ENCODE peak calls at places on chromosomes 13 and 19, in eight cellular contexts. One of them, this sample, is unnamed.

GRCh38 chr13:49185264-49185663 is 34.9 kb upstream of the MLNR start:
- DNase-seq in cardiac muscle cell: no peak
- DNase-seq in type B pancreatic cell: no peak
- DNase-seq in progenitor cell of endocrine pancreas: no peak
- DNase-seq in tibial nerve: no peak
- DNase-seq in stimulated activated CD8-positive, alpha-beta memory T cell treated with anti-CD3 and anti-CD28 coated beads, Interleukin-2, amount 100 ng/mL, for 48 hours: no peak
- DNase-seq in NCI-H526: no peak
- DNase-seq in stimulated activated CD4-positive, alpha-beta T cell treated with anti-CD3 and anti-CD28 coated beads, Interleukin-15, amount 100 ng/mL, for 24 hours: no peak
- DNase-seq in this sample: no peak

GRCh38 chr13:106899444-106899843 is 331.5 kb upstream of the ARGLU1 start:
- DNase-seq in NCI-H526: no peak
- DNase-seq in progenitor cell of endocrine pancreas: no peak
- DNase-seq in tibial nerve: no peak
- DNase-seq in cardiac muscle cell: no peak
- DNase-seq in type B pancreatic cell: no peak
- DNase-seq in stimulated activated CD4-positive, alpha-beta T cell treated with anti-CD3 and anti-CD28 coated beads, Interleukin-15, amount 100 ng/mL, for 24 hours: no peak
- DNase-seq in stimulated activated CD8-positive, alpha-beta memory T cell treated with anti-CD3 and anti-CD28 coated beads, Interleukin-2, amount 100 ng/mL, for 48 hours: no peak
- DNase-seq in this sample: no peak

GRCh38 chr13:51912091-51912490 is 50.3 kb downstream of the CCDC70 start:
- DNase-seq in type B pancreatic cell: no peak
- DNase-seq in stimulated activated CD4-positive, alpha-beta T cell treated with anti-CD3 and anti-CD28 coated beads, Interleukin-15, amount 100 ng/mL, for 24 hours: no peak
- DNase-seq in stimulated activated CD8-positive, alpha-beta memory T cell treated with anti-CD3 and anti-CD28 coated beads, Interleukin-2, amount 100 ng/mL, for 48 hours: no peak
- DNase-seq in cardiac muscle cell: no peak
- DNase-seq in NCI-H526: peak
- DNase-seq in tibial nerve: no peak
- DNase-seq in progenitor cell of endocrine pancreas: no peak
- DNase-seq in this sample: no peak

GRCh38 chr19:12527034-12527836 is 24.0 kb downstream of the ZNF564 start:
- DNase-seq in stimulated activated CD8-positive, alpha-beta memory T cell treated with anti-CD3 and anti-CD28 coated beads, Interleukin-2, amount 100 ng/mL, for 48 hours: no peak
- DNase-seq in tibial nerve: no peak
- DNase-seq in progenitor cell of endocrine pancreas: no peak
- DNase-seq in NCI-H526: no peak
- DNase-seq in cardiac muscle cell: peak
- DNase-seq in type B pancreatic cell: no peak
- DNase-seq in stimulated activated CD4-positive, alpha-beta T cell treated with anti-CD3 and anti-CD28 coated beads, Interleukin-15, amount 100 ng/mL, for 24 hours: no peak
- DNase-seq in this sample: no peak

GRCh38 chr13:35957174-35957867 is 173.9 kb downstream of the DCLK1 start:
- DNase-seq in NCI-H526: no peak
- DNase-seq in cardiac muscle cell: no peak
- DNase-seq in stimulated activated CD8-positive, alpha-beta memory T cell treated with anti-CD3 and anti-CD28 coated beads, Interleukin-2, amount 100 ng/mL, for 48 hours: no peak
- DNase-seq in progenitor cell of endocrine pancreas: no peak
- DNase-seq in stimulated activated CD4-positive, alpha-beta T cell treated with anti-CD3 and anti-CD28 coated beads, Interleukin-15, amount 100 ng/mL, for 24 hours: no peak
- DNase-seq in type B pancreatic cell: no peak
- DNase-seq in tibial nerve: no peak
- DNase-seq in this sample: no peak

GRCh38 chr19:35392742-35393350 is 22.0 kb downstream of the GPR42 start:
- DNase-seq in stimulated activated CD8-positive, alpha-beta memory T cell treated with anti-CD3 and anti-CD28 coated beads, Interleukin-2, amount 100 ng/mL, for 48 hours: no peak
- DNase-seq in cardiac muscle cell: no peak
- DNase-seq in tibial nerve: no peak
- DNase-seq in progenitor cell of endocrine pancreas: no peak
- DNase-seq in NCI-H526: no peak
- DNase-seq in type B pancreatic cell: peak
- DNase-seq in stimulated activated CD4-positive, alpha-beta T cell treated with anti-CD3 and anti-CD28 coated beads, Interleukin-15, amount 100 ng/mL, for 24 hours: no peak
- DNase-seq in this sample: no peak

GRCh38 chr19:1355974-1356865 is 27.5 kb upstream of the NDUFS7 start:
- DNase-seq in stimulated activated CD4-positive, alpha-beta T cell treated with anti-CD3 and anti-CD28 coated beads, Interleukin-15, amount 100 ng/mL, for 24 hours: no peak
- DNase-seq in progenitor cell of endocrine pancreas: no peak
- DNase-seq in NCI-H526: no peak
- DNase-seq in tibial nerve: no peak
- DNase-seq in cardiac muscle cell: peak
- DNase-seq in stimulated activated CD8-positive, alpha-beta memory T cell treated with anti-CD3 and anti-CD28 coated beads, Interleukin-2, amount 100 ng/mL, for 48 hours: no peak
- DNase-seq in type B pancreatic cell: no peak
- DNase-seq in this sample: peak

GRCh38 chr13:46569471-46569870 is 16.5 kb downstream of the LRCH1 start:
- DNase-seq in tibial nerve: no peak
- DNase-seq in NCI-H526: no peak
- DNase-seq in cardiac muscle cell: no peak
- DNase-seq in type B pancreatic cell: no peak
- DNase-seq in stimulated activated CD4-positive, alpha-beta T cell treated with anti-CD3 and anti-CD28 coated beads, Interleukin-15, amount 100 ng/mL, for 24 hours: no peak
- DNase-seq in stimulated activated CD8-positive, alpha-beta memory T cell treated with anti-CD3 and anti-CD28 coated beads, Interleukin-2, amount 100 ng/mL, for 48 hours: no peak
- DNase-seq in progenitor cell of endocrine pancreas: no peak
- DNase-seq in this sample: no peak

GRCh38 chr13:39012608-39013007 is 22.0 kb upstream of the STOML3 start:
- DNase-seq in progenitor cell of endocrine pancreas: no peak
- DNase-seq in stimulated activated CD4-positive, alpha-beta T cell treated with anti-CD3 and anti-CD28 coated beads, Interleukin-15, amount 100 ng/mL, for 24 hours: no peak
- DNase-seq in type B pancreatic cell: no peak
- DNase-seq in stimulated activated CD8-positive, alpha-beta memory T cell treated with anti-CD3 and anti-CD28 coated beads, Interleukin-2, amount 100 ng/mL, for 48 hours: no peak
- DNase-seq in cardiac muscle cell: no peak
- DNase-seq in tibial nerve: no peak
- DNase-seq in NCI-H526: no peak
- DNase-seq in this sample: no peak

GRCh38 chr13:66367356-66367755 is 862.8 kb downstream of the PCDH9 start:
- DNase-seq in cardiac muscle cell: no peak
- DNase-seq in NCI-H526: no peak
- DNase-seq in stimulated activated CD8-positive, alpha-beta memory T cell treated with anti-CD3 and anti-CD28 coated beads, Interleukin-2, amount 100 ng/mL, for 48 hours: no peak
- DNase-seq in tibial nerve: no peak
- DNase-seq in stimulated activated CD4-positive, alpha-beta T cell treated with anti-CD3 and anti-CD28 coated beads, Interleukin-15, amount 100 ng/mL, for 24 hours: no peak
- DNase-seq in type B pancreatic cell: no peak
- DNase-seq in progenitor cell of endocrine pancreas: no peak
- DNase-seq in this sample: peak

GRCh38 chr13:39783051-39783450 is 127.6 kb downstream of the COG6 start:
- DNase-seq in stimulated activated CD8-positive, alpha-beta memory T cell treated with anti-CD3 and anti-CD28 coated beads, Interleukin-2, amount 100 ng/mL, for 48 hours: no peak
- DNase-seq in NCI-H526: no peak
- DNase-seq in cardiac muscle cell: peak
- DNase-seq in stimulated activated CD4-positive, alpha-beta T cell treated with anti-CD3 and anti-CD28 coated beads, Interleukin-15, amount 100 ng/mL, for 24 hours: no peak
- DNase-seq in tibial nerve: no peak
- DNase-seq in type B pancreatic cell: no peak
- DNase-seq in progenitor cell of endocrine pancreas: no peak
- DNase-seq in this sample: no peak

GRCh38 chr19:35135389-35135909 is 590 bp upstream of the LGI4 start:
- DNase-seq in type B pancreatic cell: peak
- DNase-seq in NCI-H526: peak
- DNase-seq in tibial nerve: peak
- DNase-seq in progenitor cell of endocrine pancreas: peak
- DNase-seq in stimulated activated CD8-positive, alpha-beta memory T cell treated with anti-CD3 and anti-CD28 coated beads, Interleukin-2, amount 100 ng/mL, for 48 hours: peak
- DNase-seq in stimulated activated CD4-positive, alpha-beta T cell treated with anti-CD3 and anti-CD28 coated beads, Interleukin-15, amount 100 ng/mL, for 24 hours: peak
- DNase-seq in cardiac muscle cell: peak
- DNase-seq in this sample: peak

GRCh38 chr13:23934481-23934880 is 37.2 kb upstream of the C1QTNF9B start:
- DNase-seq in NCI-H526: no peak
- DNase-seq in stimulated activated CD4-positive, alpha-beta T cell treated with anti-CD3 and anti-CD28 coated beads, Interleukin-15, amount 100 ng/mL, for 24 hours: no peak
- DNase-seq in stimulated activated CD8-positive, alpha-beta memory T cell treated with anti-CD3 and anti-CD28 coated beads, Interleukin-2, amount 100 ng/mL, for 48 hours: no peak
- DNase-seq in tibial nerve: no peak
- DNase-seq in type B pancreatic cell: no peak
- DNase-seq in progenitor cell of endocrine pancreas: no peak
- DNase-seq in cardiac muscle cell: no peak
- DNase-seq in this sample: no peak

GRCh38 chr13:27300941-27301586 is 30.4 kb downstream of the RASL11A start:
- DNase-seq in type B pancreatic cell: no peak
- DNase-seq in stimulated activated CD8-positive, alpha-beta memory T cell treated with anti-CD3 and anti-CD28 coated beads, Interleukin-2, amount 100 ng/mL, for 48 hours: no peak
- DNase-seq in tibial nerve: no peak
- DNase-seq in progenitor cell of endocrine pancreas: no peak
- DNase-seq in stimulated activated CD4-positive, alpha-beta T cell treated with anti-CD3 and anti-CD28 coated beads, Interleukin-15, amount 100 ng/mL, for 24 hours: no peak
- DNase-seq in NCI-H526: no peak
- DNase-seq in cardiac muscle cell: no peak
- DNase-seq in this sample: no peak

GRCh38 chr19:54151362-54152035 is 8.0 kb downstream of the LENG1 start:
- DNase-seq in tibial nerve: no peak
- DNase-seq in type B pancreatic cell: no peak
- DNase-seq in progenitor cell of endocrine pancreas: no peak
- DNase-seq in cardiac muscle cell: no peak
- DNase-seq in stimulated activated CD8-positive, alpha-beta memory T cell treated with anti-CD3 and anti-CD28 coated beads, Interleukin-2, amount 100 ng/mL, for 48 hours: no peak
- DNase-seq in NCI-H526: no peak
- DNase-seq in stimulated activated CD4-positive, alpha-beta T cell treated with anti-CD3 and anti-CD28 coated beads, Interleukin-15, amount 100 ng/mL, for 24 hours: no peak
- DNase-seq in this sample: no peak

GRCh38 chr19:19059837-19060611 is 3.8 kb upstream of the SLC25A42 start:
- DNase-seq in NCI-H526: no peak
- DNase-seq in tibial nerve: no peak
- DNase-seq in stimulated activated CD8-positive, alpha-beta memory T cell treated with anti-CD3 and anti-CD28 coated beads, Interleukin-2, amount 100 ng/mL, for 48 hours: no peak
- DNase-seq in type B pancreatic cell: no peak
- DNase-seq in stimulated activated CD4-positive, alpha-beta T cell treated with anti-CD3 and anti-CD28 coated beads, Interleukin-15, amount 100 ng/mL, for 24 hours: no peak
- DNase-seq in cardiac muscle cell: no peak
- DNase-seq in progenitor cell of endocrine pancreas: no peak
- DNase-seq in this sample: no peak

GRCh38 chr13:41268764-41269163 is 5.4 kb upstream of the MTRF1 start:
- DNase-seq in stimulated activated CD8-positive, alpha-beta memory T cell treated with anti-CD3 and anti-CD28 coated beads, Interleukin-2, amount 100 ng/mL, for 48 hours: no peak
- DNase-seq in cardiac muscle cell: peak
- DNase-seq in NCI-H526: no peak
- DNase-seq in tibial nerve: no peak
- DNase-seq in progenitor cell of endocrine pancreas: no peak
- DNase-seq in type B pancreatic cell: no peak
- DNase-seq in stimulated activated CD4-positive, alpha-beta T cell treated with anti-CD3 and anti-CD28 coated beads, Interleukin-15, amount 100 ng/mL, for 24 hours: no peak
- DNase-seq in this sample: peak

GRCh38 chr13:73993661-73994060 is 140.5 kb downstream of the KLF12 start:
- DNase-seq in tibial nerve: no peak
- DNase-seq in NCI-H526: no peak
- DNase-seq in type B pancreatic cell: no peak
- DNase-seq in progenitor cell of endocrine pancreas: no peak
- DNase-seq in stimulated activated CD4-positive, alpha-beta T cell treated with anti-CD3 and anti-CD28 coated beads, Interleukin-15, amount 100 ng/mL, for 24 hours: no peak
- DNase-seq in stimulated activated CD8-positive, alpha-beta memory T cell treated with anti-CD3 and anti-CD28 coated beads, Interleukin-2, amount 100 ng/mL, for 48 hours: no peak
- DNase-seq in cardiac muscle cell: no peak
- DNase-seq in this sample: no peak

GRCh38 chr19:9705836-9706235 is 30.9 kb upstream of the ZNF562 start:
- DNase-seq in cardiac muscle cell: no peak
- DNase-seq in NCI-H526: no peak
- DNase-seq in type B pancreatic cell: no peak
- DNase-seq in stimulated activated CD4-positive, alpha-beta T cell treated with anti-CD3 and anti-CD28 coated beads, Interleukin-15, amount 100 ng/mL, for 24 hours: no peak
- DNase-seq in tibial nerve: no peak
- DNase-seq in progenitor cell of endocrine pancreas: no peak
- DNase-seq in stimulated activated CD8-positive, alpha-beta memory T cell treated with anti-CD3 and anti-CD28 coated beads, Interleukin-2, amount 100 ng/mL, for 48 hours: no peak
- DNase-seq in this sample: no peak

GRCh38 chr19:5166262-5166661 is 174.3 kb downstream of the PTPRS start:
- DNase-seq in progenitor cell of endocrine pancreas: no peak
- DNase-seq in NCI-H526: no peak
- DNase-seq in cardiac muscle cell: peak
- DNase-seq in stimulated activated CD4-positive, alpha-beta T cell treated with anti-CD3 and anti-CD28 coated beads, Interleukin-15, amount 100 ng/mL, for 24 hours: no peak
- DNase-seq in tibial nerve: no peak
- DNase-seq in type B pancreatic cell: no peak
- DNase-seq in stimulated activated CD8-positive, alpha-beta memory T cell treated with anti-CD3 and anti-CD28 coated beads, Interleukin-2, amount 100 ng/mL, for 48 hours: no peak
- DNase-seq in this sample: peak

GRCh38 chr13:32883501-32883900 is 132.7 kb upstream of the KL start:
- DNase-seq in progenitor cell of endocrine pancreas: no peak
- DNase-seq in stimulated activated CD8-positive, alpha-beta memory T cell treated with anti-CD3 and anti-CD28 coated beads, Interleukin-2, amount 100 ng/mL, for 48 hours: no peak
- DNase-seq in cardiac muscle cell: peak
- DNase-seq in type B pancreatic cell: peak
- DNase-seq in NCI-H526: no peak
- DNase-seq in tibial nerve: no peak
- DNase-seq in stimulated activated CD4-positive, alpha-beta T cell treated with anti-CD3 and anti-CD28 coated beads, Interleukin-15, amount 100 ng/mL, for 24 hours: no peak
- DNase-seq in this sample: peak

GRCh38 chr19:46404039-46404883 is 9.1 kb downstream of the CCDC8 start:
- DNase-seq in stimulated activated CD8-positive, alpha-beta memory T cell treated with anti-CD3 and anti-CD28 coated beads, Interleukin-2, amount 100 ng/mL, for 48 hours: no peak
- DNase-seq in NCI-H526: no peak
- DNase-seq in tibial nerve: no peak
- DNase-seq in stimulated activated CD4-positive, alpha-beta T cell treated with anti-CD3 and anti-CD28 coated beads, Interleukin-15, amount 100 ng/mL, for 24 hours: no peak
- DNase-seq in cardiac muscle cell: peak
- DNase-seq in type B pancreatic cell: no peak
- DNase-seq in progenitor cell of endocrine pancreas: peak
- DNase-seq in this sample: peak

GRCh38 chr19:49205114-49205513 is 47.5 kb downstream of the TRPM4 start:
- DNase-seq in NCI-H526: no peak
- DNase-seq in progenitor cell of endocrine pancreas: no peak
- DNase-seq in tibial nerve: no peak
- DNase-seq in stimulated activated CD8-positive, alpha-beta memory T cell treated with anti-CD3 and anti-CD28 coated beads, Interleukin-2, amount 100 ng/mL, for 48 hours: no peak
- DNase-seq in stimulated activated CD4-positive, alpha-beta T cell treated with anti-CD3 and anti-CD28 coated beads, Interleukin-15, amount 100 ng/mL, for 24 hours: no peak
- DNase-seq in cardiac muscle cell: no peak
- DNase-seq in type B pancreatic cell: no peak
- DNase-seq in this sample: no peak

GRCh38 chr13:42600943-42601342 is 27.0 kb downstream of the TNFSF11 start:
- DNase-seq in tibial nerve: no peak
- DNase-seq in cardiac muscle cell: peak
- DNase-seq in stimulated activated CD8-positive, alpha-beta memory T cell treated with anti-CD3 and anti-CD28 coated beads, Interleukin-2, amount 100 ng/mL, for 48 hours: no peak
- DNase-seq in stimulated activated CD4-positive, alpha-beta T cell treated with anti-CD3 and anti-CD28 coated beads, Interleukin-15, amount 100 ng/mL, for 24 hours: no peak
- DNase-seq in type B pancreatic cell: no peak
- DNase-seq in progenitor cell of endocrine pancreas: no peak
- DNase-seq in NCI-H526: no peak
- DNase-seq in this sample: no peak

GRCh38 chr19:43699506-43700367 is 16.1 kb upstream of the IRGC start:
- DNase-seq in tibial nerve: no peak
- DNase-seq in cardiac muscle cell: peak
- DNase-seq in stimulated activated CD8-positive, alpha-beta memory T cell treated with anti-CD3 and anti-CD28 coated beads, Interleukin-2, amount 100 ng/mL, for 48 hours: no peak
- DNase-seq in stimulated activated CD4-positive, alpha-beta T cell treated with anti-CD3 and anti-CD28 coated beads, Interleukin-15, amount 100 ng/mL, for 24 hours: no peak
- DNase-seq in progenitor cell of endocrine pancreas: peak
- DNase-seq in NCI-H526: no peak
- DNase-seq in type B pancreatic cell: peak
- DNase-seq in this sample: peak

GRCh38 chr19:5775668-5776309 is 8.8 kb downstream of the PRR22 start:
- DNase-seq in type B pancreatic cell: no peak
- DNase-seq in stimulated activated CD4-positive, alpha-beta T cell treated with anti-CD3 and anti-CD28 coated beads, Interleukin-15, amount 100 ng/mL, for 24 hours: no peak
- DNase-seq in progenitor cell of endocrine pancreas: no peak
- DNase-seq in NCI-H526: no peak
- DNase-seq in stimulated activated CD8-positive, alpha-beta memory T cell treated with anti-CD3 and anti-CD28 coated beads, Interleukin-2, amount 100 ng/mL, for 48 hours: no peak
- DNase-seq in tibial nerve: no peak
- DNase-seq in cardiac muscle cell: peak
- DNase-seq in this sample: peak

GRCh38 chr19:52638601-52639000 is 446 bp upstream of the ZNF83 start:
- DNase-seq in cardiac muscle cell: no peak
- DNase-seq in progenitor cell of endocrine pancreas: no peak
- DNase-seq in stimulated activated CD4-positive, alpha-beta T cell treated with anti-CD3 and anti-CD28 coated beads, Interleukin-15, amount 100 ng/mL, for 24 hours: peak
- DNase-seq in type B pancreatic cell: no peak
- DNase-seq in NCI-H526: no peak
- DNase-seq in tibial nerve: no peak
- DNase-seq in stimulated activated CD8-positive, alpha-beta memory T cell treated with anti-CD3 and anti-CD28 coated beads, Interleukin-2, amount 100 ng/mL, for 48 hours: no peak
- DNase-seq in this sample: peak

GRCh38 chr19:45826934-45827333 is 11.8 kb upstream of the RSPH6A start:
- DNase-seq in stimulated activated CD4-positive, alpha-beta T cell treated with anti-CD3 and anti-CD28 coated beads, Interleukin-15, amount 100 ng/mL, for 24 hours: no peak
- DNase-seq in stimulated activated CD8-positive, alpha-beta memory T cell treated with anti-CD3 and anti-CD28 coated beads, Interleukin-2, amount 100 ng/mL, for 48 hours: no peak
- DNase-seq in NCI-H526: no peak
- DNase-seq in progenitor cell of endocrine pancreas: no peak
- DNase-seq in tibial nerve: no peak
- DNase-seq in type B pancreatic cell: no peak
- DNase-seq in cardiac muscle cell: no peak
- DNase-seq in this sample: no peak

GRCh38 chr13:58300974-58301681 is 669.6 kb downstream of the PCDH17 start:
- DNase-seq in progenitor cell of endocrine pancreas: no peak
- DNase-seq in cardiac muscle cell: no peak
- DNase-seq in stimulated activated CD8-positive, alpha-beta memory T cell treated with anti-CD3 and anti-CD28 coated beads, Interleukin-2, amount 100 ng/mL, for 48 hours: no peak
- DNase-seq in tibial nerve: no peak
- DNase-seq in type B pancreatic cell: no peak
- DNase-seq in NCI-H526: no peak
- DNase-seq in stimulated activated CD4-positive, alpha-beta T cell treated with anti-CD3 and anti-CD28 coated beads, Interleukin-15, amount 100 ng/mL, for 24 hours: no peak
- DNase-seq in this sample: no peak

GRCh38 chr13:77345150-77345780 is 18.4 kb upstream of the MYCBP2 start:
- DNase-seq in tibial nerve: no peak
- DNase-seq in NCI-H526: no peak
- DNase-seq in progenitor cell of endocrine pancreas: no peak
- DNase-seq in cardiac muscle cell: no peak
- DNase-seq in type B pancreatic cell: no peak
- DNase-seq in stimulated activated CD8-positive, alpha-beta memory T cell treated with anti-CD3 and anti-CD28 coated beads, Interleukin-2, amount 100 ng/mL, for 48 hours: no peak
- DNase-seq in stimulated activated CD4-positive, alpha-beta T cell treated with anti-CD3 and anti-CD28 coated beads, Interleukin-15, amount 100 ng/mL, for 24 hours: peak
- DNase-seq in this sample: no peak

GRCh38 chr19:47514151-47514868 is 553 bp downstream of the NAPA start:
- DNase-seq in type B pancreatic cell: no peak
- DNase-seq in cardiac muscle cell: no peak
- DNase-seq in NCI-H526: no peak
- DNase-seq in stimulated activated CD4-positive, alpha-beta T cell treated with anti-CD3 and anti-CD28 coated beads, Interleukin-15, amount 100 ng/mL, for 24 hours: no peak
- DNase-seq in tibial nerve: no peak
- DNase-seq in progenitor cell of endocrine pancreas: no peak
- DNase-seq in stimulated activated CD8-positive, alpha-beta memory T cell treated with anti-CD3 and anti-CD28 coated beads, Interleukin-2, amount 100 ng/mL, for 48 hours: no peak
- DNase-seq in this sample: no peak

GRCh38 chr13:22369840-22370239 is 699.0 kb downstream of the FGF9 start:
- DNase-seq in cardiac muscle cell: no peak
- DNase-seq in tibial nerve: no peak
- DNase-seq in progenitor cell of endocrine pancreas: no peak
- DNase-seq in stimulated activated CD8-positive, alpha-beta memory T cell treated with anti-CD3 and anti-CD28 coated beads, Interleukin-2, amount 100 ng/mL, for 48 hours: no peak
- DNase-seq in stimulated activated CD4-positive, alpha-beta T cell treated with anti-CD3 and anti-CD28 coated beads, Interleukin-15, amount 100 ng/mL, for 24 hours: no peak
- DNase-seq in type B pancreatic cell: no peak
- DNase-seq in NCI-H526: no peak
- DNase-seq in this sample: no peak

GRCh38 chr19:30557212-30557611 is 185.0 kb downstream of the ZNF536 start:
- DNase-seq in tibial nerve: no peak
- DNase-seq in NCI-H526: no peak
- DNase-seq in progenitor cell of endocrine pancreas: no peak
- DNase-seq in stimulated activated CD4-positive, alpha-beta T cell treated with anti-CD3 and anti-CD28 coated beads, Interleukin-15, amount 100 ng/mL, for 24 hours: no peak
- DNase-seq in cardiac muscle cell: no peak
- DNase-seq in stimulated activated CD8-positive, alpha-beta memory T cell treated with anti-CD3 and anti-CD28 coated beads, Interleukin-2, amount 100 ng/mL, for 48 hours: no peak
- DNase-seq in type B pancreatic cell: no peak
- DNase-seq in this sample: no peak

GRCh38 chr13:42762251-42762650 is 19.1 kb upstream of the FAM216B start:
- DNase-seq in type B pancreatic cell: no peak
- DNase-seq in cardiac muscle cell: peak
- DNase-seq in tibial nerve: no peak
- DNase-seq in stimulated activated CD8-positive, alpha-beta memory T cell treated with anti-CD3 and anti-CD28 coated beads, Interleukin-2, amount 100 ng/mL, for 48 hours: no peak
- DNase-seq in progenitor cell of endocrine pancreas: no peak
- DNase-seq in NCI-H526: no peak
- DNase-seq in stimulated activated CD4-positive, alpha-beta T cell treated with anti-CD3 and anti-CD28 coated beads, Interleukin-15, amount 100 ng/mL, for 24 hours: no peak
- DNase-seq in this sample: peak